ENCODE peak calls at places on chromosomes 11 and 22, in five cellular contexts. One of them, this sample, is unnamed.

GRCh38 chr22:37404126-37404525 is 23.2 kb downstream of the ELFN2 start:
- DNase-seq in stomach: no peak
- DNase-seq in adrenal gland: peak; percentile 16
- DNase-seq in Peyer's patch: no peak
- DNase-seq in uterus: no peak
- DNase-seq in this sample: no peak

GRCh38 chr11:35844579-35844978 is 99.3 kb upstream of the LDLRAD3 start:
- DNase-seq in stomach: no peak
- DNase-seq in adrenal gland: no peak
- DNase-seq in Peyer's patch: no peak
- DNase-seq in uterus: no peak
- DNase-seq in this sample: no peak

GRCh38 chr11:36540998-36541397 is 26.8 kb upstream of the RAG1 start:
- DNase-seq in stomach: peak; percentile 49
- DNase-seq in adrenal gland: peak; percentile 80
- DNase-seq in Peyer's patch: peak; percentile 74
- DNase-seq in uterus: no peak
- DNase-seq in this sample: peak; percentile 7

GRCh38 chr22:20641198-20641892 is 132.6 kb upstream of the SERPIND1 start:
- DNase-seq in stomach: peak; percentile 35
- DNase-seq in adrenal gland: no peak
- DNase-seq in Peyer's patch: no peak
- DNase-seq in uterus: no peak
- DNase-seq in this sample: no peak

GRCh38 chr11:108959874-108960273 is 295.0 kb downstream of the DDX10 start:
- DNase-seq in stomach: no peak
- DNase-seq in adrenal gland: no peak
- DNase-seq in Peyer's patch: no peak
- DNase-seq in uterus: no peak
- DNase-seq in this sample: no peak

GRCh38 chr22:31305194-31305593 is 12.9 kb upstream of the PIK3IP1 start:
- DNase-seq in stomach: no peak
- DNase-seq in adrenal gland: no peak
- DNase-seq in Peyer's patch: no peak
- DNase-seq in uterus: no peak
- DNase-seq in this sample: no peak

GRCh38 chr11:116366980-116367640 is 405.7 kb downstream of the BUD13 start:
- DNase-seq in stomach: no peak
- DNase-seq in adrenal gland: no peak
- DNase-seq in Peyer's patch: no peak
- DNase-seq in uterus: no peak
- DNase-seq in this sample: no peak

GRCh38 chr11:75969626-75970308 is 154.8 kb downstream of the UVRAG start:
- DNase-seq in stomach: no peak
- DNase-seq in adrenal gland: no peak
- DNase-seq in Peyer's patch: no peak
- DNase-seq in uterus: no peak
- DNase-seq in this sample: no peak

GRCh38 chr22:39356464-39356863 is 6.7 kb downstream of the SYNGR1 start:
- DNase-seq in stomach: no peak
- DNase-seq in adrenal gland: no peak
- DNase-seq in Peyer's patch: no peak
- DNase-seq in uterus: no peak
- DNase-seq in this sample: no peak

GRCh38 chr11:910044-910588 is 494 bp downstream of the CHID1 start:
- DNase-seq in stomach: no peak
- DNase-seq in adrenal gland: no peak
- DNase-seq in Peyer's patch: no peak
- DNase-seq in uterus: no peak
- DNase-seq in this sample: no peak

GRCh38 chr11:122069946-122070345 is 46.1 kb downstream of the BLID start:
- DNase-seq in stomach: peak; percentile 28
- DNase-seq in adrenal gland: peak; percentile 73
- DNase-seq in Peyer's patch: peak; percentile 46
- DNase-seq in uterus: peak; percentile 54
- DNase-seq in this sample: no peak

GRCh38 chr22:35894464-35894878 is 134.2 kb downstream of the RBFOX2 start:
- DNase-seq in stomach: no peak
- DNase-seq in adrenal gland: no peak
- DNase-seq in Peyer's patch: no peak
- DNase-seq in uterus: peak; percentile 41
- DNase-seq in this sample: peak; percentile 68

GRCh38 chr11:17475666-17476316 is 854 bp downstream of the ABCC8 start:
- DNase-seq in stomach: no peak
- DNase-seq in adrenal gland: no peak
- DNase-seq in Peyer's patch: no peak
- DNase-seq in uterus: no peak
- DNase-seq in this sample: no peak

GRCh38 chr22:37329239-37330140 is 47.2 kb downstream of the CYTH4 start:
- DNase-seq in stomach: no peak
- DNase-seq in adrenal gland: no peak
- DNase-seq in Peyer's patch: no peak
- DNase-seq in uterus: no peak
- DNase-seq in this sample: no peak

GRCh38 chr22:40407831-40408717 is 37.7 kb downstream of the SGSM3 start:
- DNase-seq in stomach: no peak
- DNase-seq in adrenal gland: no peak
- DNase-seq in Peyer's patch: no peak
- DNase-seq in uterus: no peak
- DNase-seq in this sample: peak; percentile 3

GRCh38 chr11:85483861-85484260 is 143.3 kb downstream of the DLG2 start:
- DNase-seq in stomach: no peak
- DNase-seq in adrenal gland: no peak
- DNase-seq in Peyer's patch: no peak
- DNase-seq in uterus: no peak
- DNase-seq in this sample: no peak

GRCh38 chr22:17665884-17666283 is 27.3 kb downstream of the BCL2L13 start:
- DNase-seq in stomach: no peak
- DNase-seq in adrenal gland: no peak
- DNase-seq in Peyer's patch: no peak
- DNase-seq in uterus: no peak
- DNase-seq in this sample: no peak

GRCh38 chr11:36288442-36289225 is 590 bp downstream of the COMMD9 start:
- DNase-seq in stomach: no peak
- DNase-seq in adrenal gland: peak; percentile 38
- DNase-seq in Peyer's patch: no peak
- DNase-seq in uterus: no peak
- DNase-seq in this sample: no peak

GRCh38 chr22:40498454-40499186 is 128.2 kb downstream of the SGSM3 start:
- DNase-seq in stomach: no peak
- DNase-seq in adrenal gland: no peak
- DNase-seq in Peyer's patch: no peak
- DNase-seq in uterus: no peak
- DNase-seq in this sample: no peak

DNA sequence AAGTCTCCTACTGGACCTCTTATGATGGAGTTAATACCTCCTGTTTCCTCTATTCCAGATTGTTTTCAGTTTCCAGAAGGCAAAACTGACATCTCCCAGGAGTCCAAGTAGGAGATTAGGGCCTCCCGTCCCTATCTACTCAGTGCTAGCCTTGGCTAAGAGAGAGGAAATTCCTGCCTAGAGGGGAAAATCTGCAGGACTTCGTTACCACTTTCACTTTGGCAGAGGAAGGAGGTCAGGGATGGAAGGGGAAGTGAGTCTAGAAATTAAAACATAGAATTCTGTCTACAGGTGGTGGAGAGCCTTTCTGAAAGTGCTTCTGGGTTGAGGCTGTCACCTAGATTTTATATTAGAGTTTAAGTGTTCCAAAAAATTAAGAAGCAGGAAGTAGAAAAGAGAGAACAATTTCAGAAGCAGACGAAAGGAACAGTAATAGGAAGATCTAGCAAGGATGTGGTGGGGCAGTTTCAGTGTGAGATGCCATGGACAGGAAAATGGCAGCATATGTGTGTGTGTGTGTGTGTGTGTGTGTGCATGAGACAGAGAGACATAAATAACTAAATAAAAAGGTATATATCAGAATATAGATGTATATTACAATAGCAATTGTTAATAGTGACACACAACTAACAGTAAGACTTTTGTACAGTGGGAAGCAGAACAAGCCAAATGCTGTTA is 2.4 kb upstream of the TRIM68 start:
- DNase-seq in stomach: no peak
- DNase-seq in adrenal gland: no peak
- DNase-seq in Peyer's patch: no peak
- DNase-seq in uterus: no peak
- DNase-seq in this sample: no peak
- H3K4me3 ChIP-seq in stomach: peak overlapping the region; percentile 8
- H3K4me3 ChIP-seq in adrenal gland: no peak overlapping the region
- H3K4me3 ChIP-seq in Peyer's patch: no peak overlapping the region
- H3K4me3 ChIP-seq in uterus: peak overlapping the region; percentile 16
- H3K4me3 ChIP-seq in this sample: peak overlapping the region; percentile 26

DNA sequence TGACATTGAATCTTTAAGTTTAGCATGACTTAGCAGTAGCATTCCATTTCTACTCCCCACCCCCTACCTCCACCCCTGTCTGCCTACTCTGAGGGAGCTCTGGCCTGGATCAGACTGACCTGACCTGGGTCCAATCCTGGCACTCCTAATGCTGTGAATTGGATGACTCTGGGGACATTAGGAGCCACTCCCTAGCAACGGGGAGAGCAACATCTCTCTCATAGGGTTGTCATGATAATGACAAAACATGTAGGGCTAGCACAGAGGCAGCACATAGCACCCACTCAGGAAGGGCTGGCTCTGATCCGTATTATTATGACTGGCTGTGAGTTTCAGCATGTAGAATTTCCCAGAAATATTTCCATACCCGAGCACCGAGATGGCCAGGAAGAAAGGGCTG is 40.5 kb downstream of the CABIN1 start:
- DNase-seq in stomach: no peak
- DNase-seq in adrenal gland: no peak
- DNase-seq in Peyer's patch: no peak
- DNase-seq in uterus: no peak
- DNase-seq in this sample: no peak
- H3K36me3 ChIP-seq in stomach: peaks cover 32% of the 10 kb centered on the region
- H3K36me3 ChIP-seq in adrenal gland: peaks cover 49% of the 10 kb centered on the region
- H3K36me3 ChIP-seq in Peyer's patch: no peaks in the 10 kb centered on the region
- H3K36me3 ChIP-seq in uterus: no peaks in the 10 kb centered on the region
- H3K36me3 ChIP-seq in this sample: peaks cover 61% of the 10 kb centered on the region

GRCh38 chr22:23190526-23190925 is 10.2 kb downstream of the BCR start:
- DNase-seq in stomach: no peak
- DNase-seq in adrenal gland: no peak
- DNase-seq in Peyer's patch: no peak
- DNase-seq in uterus: no peak
- DNase-seq in this sample: no peak

GRCh38 chr22:23187201-23187600 is 6.9 kb downstream of the BCR start:
- DNase-seq in stomach: no peak
- DNase-seq in adrenal gland: no peak
- DNase-seq in Peyer's patch: no peak
- DNase-seq in uterus: no peak
- DNase-seq in this sample: no peak

GRCh38 chr22:23184764-23185113 is 4.4 kb downstream of the BCR start:
- DNase-seq in stomach: no peak
- DNase-seq in adrenal gland: no peak
- DNase-seq in Peyer's patch: no peak
- DNase-seq in uterus: no peak
- DNase-seq in this sample: no peak

GRCh38 chr22:23184100-23184763 is 3.9 kb downstream of the BCR start:
- DNase-seq in stomach: no peak
- DNase-seq in adrenal gland: no peak
- DNase-seq in Peyer's patch: no peak
- DNase-seq in uterus: no peak
- DNase-seq in this sample: no peak

GRCh38 chr22:23187871-23188700 is 7.8 kb downstream of the BCR start:
- DNase-seq in stomach: no peak
- DNase-seq in adrenal gland: no peak
- DNase-seq in Peyer's patch: no peak
- DNase-seq in uterus: no peak
- DNase-seq in this sample: no peak
- TF ChIP-seq POLR2A in stomach: no peak
- TF ChIP-seq POLR2A in adrenal gland: no peak
- TF ChIP-seq POLR2A in Peyer's patch: no peak
- TF ChIP-seq POLR2A in uterus: no peak
- TF ChIP-seq POLR2A in this sample: no peak

GRCh38 chr11:120358729-120359128 is 22.5 kb downstream of the ARHGEF12 start:
- DNase-seq in stomach: no peak
- DNase-seq in adrenal gland: no peak
- DNase-seq in Peyer's patch: no peak
- DNase-seq in uterus: no peak
- DNase-seq in this sample: no peak

GRCh38 chr11:120354068-120354467 is 17.9 kb downstream of the ARHGEF12 start:
- DNase-seq in stomach: no peak
- DNase-seq in adrenal gland: no peak
- DNase-seq in Peyer's patch: no peak
- DNase-seq in uterus: no peak
- DNase-seq in this sample: no peak

GRCh38 chr11:120352405-120352804 is 16.2 kb downstream of the ARHGEF12 start:
- DNase-seq in stomach: no peak
- DNase-seq in adrenal gland: no peak
- DNase-seq in Peyer's patch: no peak
- DNase-seq in uterus: no peak
- DNase-seq in this sample: no peak

GRCh38 chr11:120357620-120358019 is 21.4 kb downstream of the ARHGEF12 start:
- DNase-seq in stomach: no peak
- DNase-seq in adrenal gland: no peak
- DNase-seq in Peyer's patch: no peak
- DNase-seq in uterus: no peak
- DNase-seq in this sample: no peak

GRCh38 chr11:120354779-120355178 is 18.6 kb downstream of the ARHGEF12 start:
- DNase-seq in stomach: no peak
- DNase-seq in adrenal gland: no peak
- DNase-seq in Peyer's patch: no peak
- DNase-seq in uterus: no peak
- DNase-seq in this sample: no peak
- H3K4me3 ChIP-seq in stomach: no peak overlapping the region
- H3K4me3 ChIP-seq in adrenal gland: no peak overlapping the region
- H3K4me3 ChIP-seq in Peyer's patch: no peak overlapping the region
- H3K4me3 ChIP-seq in uterus: no peak overlapping the region
- H3K4me3 ChIP-seq in this sample: no peak overlapping the region

DNA sequence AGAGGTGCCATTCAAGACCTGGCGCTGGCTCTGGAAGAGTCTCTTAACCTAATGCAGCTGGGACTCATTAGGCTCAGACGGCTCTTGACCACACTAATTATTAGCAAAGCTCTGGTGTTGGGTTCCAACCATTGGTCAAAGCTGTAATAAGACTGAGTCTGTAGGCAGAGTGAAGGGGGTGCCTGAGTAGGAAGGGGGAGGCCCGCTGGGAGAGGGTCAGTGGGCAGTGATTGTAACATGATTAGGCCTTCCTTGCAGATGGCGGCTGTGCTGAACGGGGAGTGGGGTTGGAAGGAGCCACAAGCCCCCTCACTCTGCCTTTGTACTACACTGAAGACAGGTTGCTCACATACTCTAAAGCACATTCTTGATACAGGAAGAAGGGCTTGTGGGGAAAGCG is 5.2 kb downstream of the SRPRA start:
- DNase-seq in stomach: no peak
- DNase-seq in adrenal gland: no peak
- DNase-seq in Peyer's patch: no peak
- DNase-seq in uterus: no peak
- DNase-seq in this sample: no peak
- H3K36me3 ChIP-seq in stomach: peaks cover 55% of the 10 kb centered on the region
- H3K36me3 ChIP-seq in adrenal gland: peaks cover 59% of the 10 kb centered on the region
- H3K36me3 ChIP-seq in Peyer's patch: peaks cover 2% of the 10 kb centered on the region
- H3K36me3 ChIP-seq in uterus: no peaks in the 10 kb centered on the region
- H3K36me3 ChIP-seq in this sample: no peaks in the 10 kb centered on the region

DNA sequence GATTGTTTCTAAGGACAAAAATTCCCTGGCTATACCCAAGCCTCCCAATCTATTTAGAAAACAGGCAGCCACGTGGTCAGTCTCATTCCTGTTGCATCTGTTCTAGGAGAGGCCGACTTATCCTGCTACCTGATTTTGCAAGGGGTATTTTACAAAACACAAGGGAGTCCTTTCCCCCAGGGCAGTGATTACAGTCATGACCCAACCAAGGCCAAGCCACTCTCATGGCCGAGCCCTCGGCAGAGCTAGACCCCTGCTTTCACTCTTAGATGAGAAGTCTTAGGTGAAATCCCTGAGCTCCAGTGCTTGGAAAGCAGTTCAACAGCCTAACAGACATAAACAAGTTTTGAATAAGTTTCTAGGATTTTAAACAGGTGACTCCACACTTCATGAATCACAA is 89.0 kb upstream of the PITPNB start:
- DNase-seq in stomach: no peak
- DNase-seq in adrenal gland: no peak
- DNase-seq in Peyer's patch: no peak
- DNase-seq in uterus: no peak
- DNase-seq in this sample: no peak
- TF ChIP-seq POLR2A in stomach: no peak
- TF ChIP-seq POLR2A in adrenal gland: no peak
- TF ChIP-seq POLR2A in Peyer's patch: no peak
- TF ChIP-seq POLR2A in uterus: no peak
- TF ChIP-seq POLR2A in this sample: no peak

This sample was measured in gastrocnemius medialis.